ENCODE peak calls at places on chromosomes 11 and 22, in eight cellular contexts. One of them, this sample, is unnamed.
A peak's percentile ranks its signal among the peaks of the same experiment; 100 is the strongest.

GRCh38 chr11:73314121-73314948 is 6.3 kb downstream of the ARHGEF17 start:
- DNase-seq in spleen: no peak
- DNase-seq in stomach: no peak
- DNase-seq in transverse colon: peak; percentile 12
- DNase-seq in Panc1: no peak
- DNase-seq in HCT116: no peak
- DNase-seq in GM23338: peak; percentile 50
- DNase-seq in SK-N-MC: no peak
- DNase-seq in this sample: no peak

GRCh38 chr11:65645710-65646109 is 7.8 kb downstream of the SIPA1 start:
- DNase-seq in spleen: peak; percentile 74
- DNase-seq in stomach: no peak
- DNase-seq in transverse colon: no peak
- DNase-seq in Panc1: no peak
- DNase-seq in HCT116: no peak
- DNase-seq in GM23338: no peak
- DNase-seq in SK-N-MC: no peak
- DNase-seq in this sample: no peak

GRCh38 chr22:32628626-32629587 is 154.3 kb downstream of the FBXO7 start:
- DNase-seq in spleen: no peak
- DNase-seq in stomach: no peak
- DNase-seq in transverse colon: no peak
- DNase-seq in Panc1: no peak
- DNase-seq in HCT116: no peak
- DNase-seq in GM23338: no peak
- DNase-seq in SK-N-MC: no peak
- DNase-seq in this sample: no peak

GRCh38 chr11:30107899-30108298 is 91.1 kb upstream of the KCNA4 start:
- DNase-seq in spleen: no peak
- DNase-seq in stomach: no peak
- DNase-seq in transverse colon: no peak
- DNase-seq in Panc1: peak; percentile 50
- DNase-seq in HCT116: no peak
- DNase-seq in GM23338: no peak
- DNase-seq in SK-N-MC: no peak
- DNase-seq in this sample: no peak

GRCh38 chr11:69949327-69949726 is 128.8 kb upstream of the ANO1 start:
- DNase-seq in spleen: peak; percentile 27
- DNase-seq in stomach: peak; percentile 37
- DNase-seq in transverse colon: no peak
- DNase-seq in Panc1: peak; percentile 43
- DNase-seq in HCT116: peak; percentile 97
- DNase-seq in GM23338: no peak
- DNase-seq in SK-N-MC: no peak
- DNase-seq in this sample: no peak

GRCh38 chr11:78832226-78832947 is 257.7 kb upstream of the NARS2 start:
- DNase-seq in spleen: no peak
- DNase-seq in stomach: no peak
- DNase-seq in transverse colon: no peak
- DNase-seq in Panc1: no peak
- DNase-seq in HCT116: no peak
- DNase-seq in GM23338: no peak
- DNase-seq in SK-N-MC: no peak
- DNase-seq in this sample: no peak

GRCh38 chr22:19822301-19823117 is 32.2 kb downstream of the GNB1L start:
- DNase-seq in spleen: no peak
- DNase-seq in stomach: peak; percentile 42
- DNase-seq in transverse colon: peak; percentile 3
- DNase-seq in Panc1: no peak
- DNase-seq in HCT116: no peak
- DNase-seq in GM23338: no peak
- DNase-seq in SK-N-MC: no peak
- DNase-seq in this sample: peak; percentile 57

GRCh38 chr11:117221775-117222517 is 9.9 kb downstream of the PCSK7 start:
- DNase-seq in spleen: no peak
- DNase-seq in stomach: peak; percentile 60
- DNase-seq in transverse colon: peak; percentile 67
- DNase-seq in Panc1: no peak
- DNase-seq in HCT116: no peak
- DNase-seq in GM23338: no peak
- DNase-seq in SK-N-MC: no peak
- DNase-seq in this sample: peak; percentile 82

GRCh38 chr22:19855504-19856409 is 1.1 kb upstream of the GNB1L start:
- DNase-seq in spleen: peak; percentile 85
- DNase-seq in stomach: peak; percentile 56
- DNase-seq in transverse colon: peak; percentile 59
- DNase-seq in Panc1: no peak
- DNase-seq in HCT116: peak; percentile 31
- DNase-seq in GM23338: peak; percentile 71
- DNase-seq in SK-N-MC: no peak
- DNase-seq in this sample: peak; percentile 85

GRCh38 chr22:36737776-36738175 is 34.2 kb upstream of the CACNG2 start:
- DNase-seq in spleen: peak; percentile 77
- DNase-seq in stomach: peak; percentile 21
- DNase-seq in transverse colon: peak; percentile 73
- DNase-seq in Panc1: no peak
- DNase-seq in HCT116: no peak
- DNase-seq in GM23338: no peak
- DNase-seq in SK-N-MC: no peak
- DNase-seq in this sample: no peak

GRCh38 chr11:45599161-45599943 is 66.1 kb downstream of the CHST1 start:
- DNase-seq in spleen: no peak
- DNase-seq in stomach: no peak
- DNase-seq in transverse colon: no peak
- DNase-seq in Panc1: no peak
- DNase-seq in HCT116: no peak
- DNase-seq in GM23338: no peak
- DNase-seq in SK-N-MC: no peak
- DNase-seq in this sample: no peak

GRCh38 chr22:46083383-46084350 is 66.7 kb upstream of the PPARA start:
- DNase-seq in spleen: peak; percentile 54
- DNase-seq in stomach: peak; percentile 26
- DNase-seq in transverse colon: peak; percentile 12
- DNase-seq in Panc1: no peak
- DNase-seq in HCT116: no peak
- DNase-seq in GM23338: no peak
- DNase-seq in SK-N-MC: no peak
- DNase-seq in this sample: peak; percentile 62

GRCh38 chr11:40130427-40130826 is 1329.0 kb downstream of the LRRC4C start:
- DNase-seq in spleen: no peak
- DNase-seq in stomach: no peak
- DNase-seq in transverse colon: no peak
- DNase-seq in Panc1: no peak
- DNase-seq in HCT116: no peak
- DNase-seq in GM23338: peak; percentile 42
- DNase-seq in SK-N-MC: no peak
- DNase-seq in this sample: no peak

GRCh38 chr11:81669944-81670526 is 1063.6 kb downstream of the FAM181B start:
- DNase-seq in spleen: no peak
- DNase-seq in stomach: no peak
- DNase-seq in transverse colon: no peak
- DNase-seq in Panc1: no peak
- DNase-seq in HCT116: no peak
- DNase-seq in GM23338: no peak
- DNase-seq in SK-N-MC: no peak
- DNase-seq in this sample: no peak

GRCh38 chr22:25097006-25097405 is 102.7 kb upstream of the CRYBB3 start:
- DNase-seq in spleen: no peak
- DNase-seq in stomach: no peak
- DNase-seq in transverse colon: no peak
- DNase-seq in Panc1: no peak
- DNase-seq in HCT116: no peak
- DNase-seq in GM23338: no peak
- DNase-seq in SK-N-MC: no peak
- DNase-seq in this sample: no peak

GRCh38 chr11:129611661-129612566 is 203.7 kb upstream of the TMEM45B start:
- DNase-seq in spleen: no peak
- DNase-seq in stomach: no peak
- DNase-seq in transverse colon: no peak
- DNase-seq in Panc1: no peak
- DNase-seq in HCT116: no peak
- DNase-seq in GM23338: no peak
- DNase-seq in SK-N-MC: no peak
- DNase-seq in this sample: no peak

DNA sequence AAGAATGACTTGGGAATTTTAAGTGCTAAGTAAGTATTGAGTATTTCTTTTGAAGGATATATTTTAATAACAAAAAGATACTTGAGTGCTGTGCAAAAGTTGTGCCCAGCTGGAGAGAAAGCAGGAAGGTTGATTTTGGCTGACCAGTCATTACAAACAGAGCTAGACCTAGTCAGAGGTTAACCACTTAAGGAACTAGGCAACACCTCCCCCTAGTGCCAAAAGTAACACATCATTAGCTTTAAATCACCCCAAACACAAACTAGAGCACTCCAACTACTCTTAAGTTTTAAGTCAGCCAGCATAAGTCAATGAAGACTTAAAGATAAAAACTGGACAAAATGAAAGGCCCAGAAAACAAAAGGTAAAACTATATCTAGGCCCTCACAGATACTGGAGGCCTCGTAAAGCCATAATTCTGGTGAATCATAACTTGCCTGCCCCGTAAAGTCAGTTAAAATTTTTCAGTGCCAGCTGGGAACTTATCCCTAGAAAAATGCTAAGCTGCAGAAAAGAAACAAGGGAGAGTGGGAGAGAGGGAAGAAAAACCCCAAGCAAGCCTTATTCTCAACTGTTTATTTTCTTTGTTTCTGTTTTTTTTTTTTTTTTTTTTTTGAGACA is 4.6 kb downstream of the TMEM9B start:
- DNase-seq in spleen: no peak
- DNase-seq in stomach: no peak
- DNase-seq in transverse colon: peak; percentile 15
- DNase-seq in Panc1: peak; percentile 85
- DNase-seq in HCT116: peak; percentile 67
- DNase-seq in GM23338: peak; percentile 91
- DNase-seq in SK-N-MC: no peak
- DNase-seq in this sample: no peak
- TF ChIP-seq POLR2AphosphoS5 in spleen: no peak
- TF ChIP-seq POLR2AphosphoS5 in stomach: no peak
- TF ChIP-seq POLR2AphosphoS5 in transverse colon: no peak
- TF ChIP-seq POLR2AphosphoS5 in Panc1: no peak
- TF ChIP-seq POLR2AphosphoS5 in HCT116: no peak
- TF ChIP-seq POLR2AphosphoS5 in GM23338: no peak
- TF ChIP-seq POLR2AphosphoS5 in SK-N-MC: no peak
- TF ChIP-seq POLR2AphosphoS5 in this sample: no peak

DNA sequence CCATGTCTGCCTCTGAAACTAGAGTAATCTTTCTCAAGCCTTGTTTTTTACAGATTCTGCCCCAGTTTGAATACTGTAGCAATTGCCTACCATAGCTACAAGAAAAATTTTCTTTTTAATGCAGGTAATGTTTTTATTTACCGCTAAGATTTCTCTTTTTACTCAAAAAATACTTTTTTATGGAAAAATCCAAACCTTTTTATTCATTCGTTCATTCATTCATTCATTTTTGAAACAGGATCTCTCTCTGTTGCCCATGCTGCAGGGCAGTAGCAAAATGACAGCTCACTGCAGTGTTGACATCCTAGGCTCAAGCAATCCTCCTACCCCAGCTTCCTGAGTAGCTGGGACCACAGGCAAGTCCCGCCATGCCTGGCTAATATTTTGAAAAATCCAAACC is 2.7 kb upstream of the CPT1A start:
- DNase-seq in spleen: no peak
- DNase-seq in stomach: no peak
- DNase-seq in transverse colon: no peak
- DNase-seq in Panc1: no peak
- DNase-seq in HCT116: no peak
- DNase-seq in GM23338: no peak
- DNase-seq in SK-N-MC: no peak
- DNase-seq in this sample: no peak
- H3K4me3 ChIP-seq in spleen: peak overlapping the region; percentile 90
- H3K4me3 ChIP-seq in stomach: peak overlapping the region; percentile 98
- H3K4me3 ChIP-seq in transverse colon: peak overlapping the region; percentile 57
- H3K4me3 ChIP-seq in Panc1: peak overlapping the region; percentile 46
- H3K4me3 ChIP-seq in HCT116: peak overlapping the region; percentile 55
- H3K4me3 ChIP-seq in GM23338: peak overlapping the region; percentile 74
- H3K4me3 ChIP-seq in SK-N-MC: peak overlapping the region; percentile 77
- H3K4me3 ChIP-seq in this sample: peak overlapping the region; percentile 93

GRCh38 chr11:35190804-35191348 is 51.9 kb downstream of the CD44 start:
- DNase-seq in spleen: no peak
- DNase-seq in stomach: no peak
- DNase-seq in transverse colon: no peak
- DNase-seq in Panc1: no peak
- DNase-seq in HCT116: no peak
- DNase-seq in GM23338: no peak
- DNase-seq in SK-N-MC: no peak
- DNase-seq in this sample: no peak
- TF ChIP-seq POLR2AphosphoS5 in spleen: no peak
- TF ChIP-seq POLR2AphosphoS5 in stomach: peak; percentile 71
- TF ChIP-seq POLR2AphosphoS5 in transverse colon: peak; percentile 53
- TF ChIP-seq POLR2AphosphoS5 in Panc1: no peak
- TF ChIP-seq POLR2AphosphoS5 in HCT116: no peak
- TF ChIP-seq POLR2AphosphoS5 in GM23338: no peak
- TF ChIP-seq POLR2AphosphoS5 in SK-N-MC: no peak
- TF ChIP-seq POLR2AphosphoS5 in this sample: no peak

GRCh38 chr11:13962562-13963168 is at the start of gene SPON1:
- DNase-seq in spleen: peak; percentile 79
- DNase-seq in stomach: peak; percentile 30
- DNase-seq in transverse colon: peak; percentile 50
- DNase-seq in Panc1: no peak
- DNase-seq in HCT116: no peak
- DNase-seq in GM23338: peak; percentile 87
- DNase-seq in SK-N-MC: no peak
- DNase-seq in this sample: no peak
- H3K4me3 ChIP-seq in spleen: peak within 1 kb of the TSS; percentile 40
- H3K4me3 ChIP-seq in stomach: peak within 1 kb of the TSS; percentile 55
- H3K4me3 ChIP-seq in transverse colon: peak within 1 kb of the TSS; percentile 69
- H3K4me3 ChIP-seq in Panc1: no peak within 1 kb of the TSS
- H3K4me3 ChIP-seq in HCT116: no peak within 1 kb of the TSS
- H3K4me3 ChIP-seq in GM23338: peak within 1 kb of the TSS; percentile 75
- H3K4me3 ChIP-seq in SK-N-MC: peak within 1 kb of the TSS; percentile 28
- H3K4me3 ChIP-seq in this sample: peak within 1 kb of the TSS; percentile 49

This sample was measured in suprapubic skin.